ENCODE peak calls at places on chromosome 16, in nine cellular contexts. A is uterus, C is AG10803, U is lower leg skin, L is HL-60, B is dorsolateral prefrontal cortex, D is left ventricle myocardium inferior, G is AG04450, Y is mucosa of descending colon. N is an unnamed sample.
A peak's percentile ranks its signal among the peaks of the same experiment; 100 is the strongest.

GRCh38 chr16:66560107-66560506 is 6.1 kb upstream of the CMTM1 start:
- DNase-seq in U (no peak), L (no peak), C (no peak), Y (no peak), B (no peak), A (no peak), D (no peak), G (no peak), N (no peak)

GRCh38 chr16:2785101-2785991 is 2.0 kb downstream of the PRSS33 start:
- DNase-seq in A (no peak), D (no peak), U (no peak), Y (peak; percentile 64), B (no peak), L (no peak), C (no peak), G (no peak), N (no peak)

GRCh38 chr16:85006639-85007038 is 4.7 kb downstream of the ZDHHC7 start:
- DNase-seq in B (no peak), C (peak; percentile 74), A (no peak), U (no peak), G (no peak), Y (no peak), L (no peak), D (no peak), N (peak; percentile 67)

GRCh38 chr16:24748242-24748641 is 18.8 kb downstream of the TNRC6A start:
- DNase-seq in Y (no peak), D (no peak), B (peak; percentile 67), G (peak; percentile 74), L (peak; percentile 38), A (peak; percentile 49), U (no peak), C (peak; percentile 91), N (peak; percentile 92)

GRCh38 chr16:57358527-57359095 is at the start of gene CCL22:
- DNase-seq in B (no peak), U (peak; percentile 82), Y (no peak), L (no peak), G (no peak), A (no peak), D (no peak), C (no peak), N (no peak)

GRCh38 chr16:68860978-68861892 is 17.9 kb downstream of the TANGO6 start:
- DNase-seq in A (no peak), U (peak; percentile 25), B (no peak), Y (no peak), L (no peak), C (no peak), G (no peak), D (no peak), N (no peak)

GRCh38 chr16:79847569-79847968 is 247.0 kb upstream of the MAF start:
- DNase-seq in G (no peak), L (no peak), C (no peak), Y (no peak), D (no peak), B (no peak), U (no peak), A (no peak), N (no peak)

GRCh38 chr16:54403580-54403979 is 117.0 kb upstream of the IRX3 start:
- DNase-seq in A (no peak), L (no peak), D (no peak), Y (no peak), U (no peak), G (no peak), C (no peak), B (no peak), N (no peak)

GRCh38 chr16:88197481-88198456 is 185.0 kb upstream of the ZNF469 start:
- DNase-seq in Y (no peak), A (no peak), U (peak; percentile 62), L (no peak), G (no peak), B (no peak), D (no peak), C (no peak), N (no peak)

GRCh38 chr16:68236804-68237242 is 896 bp upstream of the ESRP2 start:
- DNase-seq in A (no peak), B (no peak), D (no peak), Y (peak; percentile 66), L (no peak), C (no peak), G (no peak), U (no peak), N (no peak)

GRCh38 chr16:89575247-89576172 is at the start of gene CPNE7:
- DNase-seq in Y (no peak), G (no peak), B (no peak), C (no peak), L (no peak), A (no peak), D (no peak), U (no peak), N (peak; percentile 49)

GRCh38 chr16:3819741-3820724 is 60.5 kb downstream of the CREBBP start:
- DNase-seq in L (no peak), U (no peak), C (peak; percentile 85), D (no peak), A (no peak), G (peak; percentile 90), Y (no peak), B (no peak), N (peak; percentile 89)

GRCh38 chr16:86554599-86554916 is 477 bp downstream of the MTHFSD start:
- DNase-seq in U (no peak), L (no peak), Y (no peak), G (no peak), C (no peak), A (no peak), B (no peak), D (no peak), N (no peak)
- H3K4me3 ChIP-seq in U (peak overlapping the region; percentile 84), L (peak overlapping the region; percentile 75), Y (peak overlapping the region; percentile 80), G (peak overlapping the region; percentile 96), C (peak overlapping the region; percentile 97), A (peak overlapping the region; percentile 93), B (peak overlapping the region; percentile 99), D (peak overlapping the region; percentile 97), N (peak overlapping the region; percentile 100)

GRCh38 chr16:74480150-74481029 is 59.1 kb upstream of the CLEC18B start:
- DNase-seq in Y (peak; percentile 65), D (peak; percentile 30), L (no peak), A (peak; percentile 23), C (peak; percentile 60), G (no peak), B (no peak), U (no peak), N (peak; percentile 17)
- H3K4me3 ChIP-seq in Y (no peak overlapping the region), D (no peak overlapping the region), L (no peak overlapping the region), A (no peak overlapping the region), C (no peak overlapping the region), G (no peak overlapping the region), B (no peak overlapping the region), U (no peak overlapping the region), N (no peak overlapping the region)

GRCh38 chr16:11310634-11310977 is 29.5 kb upstream of the PRM1 start:
- DNase-seq in B (no peak), L (no peak), A (no peak), G (no peak), D (no peak), Y (peak; percentile 5), U (no peak), C (no peak), N (no peak)
- H3K4me3 ChIP-seq in B (no peak overlapping the region), L (no peak overlapping the region), A (no peak overlapping the region), G (no peak overlapping the region), D (no peak overlapping the region), Y (no peak overlapping the region), U (no peak overlapping the region), C (no peak overlapping the region), N (no peak overlapping the region)

GRCh38 chr16:74773431-74774222 is 993 bp downstream of the FA2H start:
- DNase-seq in B (no peak), A (no peak), G (no peak), L (no peak), C (no peak), D (no peak), Y (no peak), U (no peak), N (no peak)
- H3K4me3 ChIP-seq in B (peak overlapping the region; percentile 45), A (no peak overlapping the region), G (no peak overlapping the region), L (no peak overlapping the region), C (no peak overlapping the region), D (peak overlapping the region; percentile 64), Y (peak overlapping the region; percentile 44), U (peak overlapping the region; percentile 13), N (no peak overlapping the region)

GRCh38 chr16:69934044-69934443 is 17.1 kb upstream of the CLEC18A start:
- DNase-seq in A (no peak), B (no peak), G (no peak), U (no peak), D (no peak), Y (no peak), L (no peak), C (no peak), N (no peak)

GRCh38 chr16:69931631-69932030 is 19.5 kb upstream of the CLEC18A start:
- DNase-seq in D (no peak), L (no peak), C (no peak), Y (no peak), G (no peak), B (no peak), U (no peak), A (no peak), N (no peak)

GRCh38 chr16:69932691-69933392 is 18.3 kb upstream of the CLEC18A start:
- DNase-seq in C (no peak), L (no peak), G (no peak), D (no peak), B (no peak), U (no peak), Y (no peak), A (no peak), N (no peak)

GRCh38 chr16:69930117-69930776 is 20.9 kb upstream of the CLEC18A start:
- DNase-seq in U (no peak), D (peak; percentile 32), Y (no peak), A (peak; percentile 55), C (peak; percentile 59), B (peak; percentile 46), G (no peak), L (peak; percentile 21), N (peak; percentile 39)

DNA sequence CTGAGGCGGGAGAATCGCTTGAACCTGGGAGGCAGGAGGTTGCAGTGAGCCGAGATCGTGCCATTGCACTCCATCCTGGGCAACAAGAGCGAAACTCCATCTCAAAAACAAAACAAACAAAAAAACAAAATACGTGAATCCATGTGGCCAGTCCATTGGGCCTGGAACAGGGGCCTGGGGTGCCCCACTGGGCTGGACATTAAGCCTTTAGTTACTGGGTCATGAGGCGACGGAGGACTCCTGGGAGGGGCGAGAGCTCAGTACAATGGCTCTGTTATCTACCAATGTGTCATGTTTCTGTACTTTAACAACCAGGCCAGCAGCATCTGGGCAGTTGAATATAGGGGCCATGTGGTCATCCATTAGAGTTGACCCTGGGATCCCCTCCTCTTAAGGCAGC is 18.9 kb upstream of the CLEC18A start:
- DNase-seq in U (no peak), A (no peak), Y (no peak), G (no peak), C (no peak), L (no peak), D (no peak), B (peak; percentile 77), N (no peak)
- H3K4me3 ChIP-seq in U (no peak overlapping the region), A (no peak overlapping the region), Y (no peak overlapping the region), G (no peak overlapping the region), C (no peak overlapping the region), L (no peak overlapping the region), D (no peak overlapping the region), B (no peak overlapping the region), N (no peak overlapping the region)